ENCODE peak calls at places on chromosomes 1 and 21, in eight cellular contexts. S, I, R, C, A, K, Q and H are unnamed samples.

GRCh38 chr1:90707363-90707710 is 9.8 kb downstream of the BARHL2 start:
- DNase-seq in S (peak), I (peak), R (peak), C (peak), A (peak), K (no peak), Q (no peak), H (no peak)

GRCh38 chr1:152497273-152497672 is 13.3 kb upstream of the LCE5A start:
- DNase-seq in S (peak), I (no peak), R (no peak), C (peak), A (peak), K (no peak), Q (no peak), H (no peak)

GRCh38 chr1:58739851-58740466 is 40.1 kb upstream of the MYSM1 start:
- DNase-seq in S (peak), I (peak), R (peak), C (peak), A (peak), K (peak), Q (peak), H (no peak)

GRCh38 chr1:175434268-175434860 is 241.8 kb upstream of the KIAA0040 start:
- DNase-seq in S (no peak), I (no peak), R (no peak), C (no peak), A (no peak), K (no peak), Q (peak), H (no peak)

GRCh38 chr1:102937401-102937800 is 170.9 kb downstream of the COL11A1 start:
- DNase-seq in S (no peak), I (peak), R (no peak), C (no peak), A (no peak), K (no peak), Q (no peak), H (no peak)

GRCh38 chr1:168114845-168115244 is 21.9 kb downstream of the GPR161 start:
- DNase-seq in S (no peak), I (no peak), R (no peak), C (no peak), A (no peak), K (no peak), Q (no peak), H (no peak)

GRCh38 chr1:34984435-34985062 is 598 bp downstream of the TMEM35B start:
- DNase-seq in S (peak), I (peak), R (peak), C (no peak), A (peak), K (peak), Q (peak), H (no peak)

GRCh38 chr1:152000989-152001630 is 7.5 kb upstream of the S100A10 start:
- DNase-seq in S (peak), I (no peak), R (no peak), C (no peak), A (no peak), K (no peak), Q (no peak), H (no peak)

GRCh38 chr1:213201380-213202155 is 150.5 kb downstream of the RPS6KC1 start:
- DNase-seq in S (peak), I (no peak), R (no peak), C (no peak), A (no peak), K (no peak), Q (no peak), H (no peak)

GRCh38 chr1:145997156-145998023 is 1.0 kb upstream of the TXNIP start:
- DNase-seq in S (no peak), I (no peak), R (peak), C (peak), A (no peak), K (peak), Q (peak), H (no peak)

GRCh38 chr21:35217504-35218060 is 168.5 kb upstream of the RUNX1 start:
- DNase-seq in S (peak), I (no peak), R (peak), C (peak), A (peak), K (no peak), Q (no peak), H (peak)

GRCh38 chr1:203318229-203318517 is 12.9 kb downstream of the BTG2 start:
- DNase-seq in S (no peak), I (no peak), R (no peak), C (no peak), A (no peak), K (no peak), Q (no peak), H (no peak)

GRCh38 chr1:224287714-224288113 is 42.3 kb downstream of the NVL start:
- DNase-seq in S (no peak), I (peak), R (no peak), C (no peak), A (no peak), K (no peak), Q (no peak), H (no peak)

GRCh38 chr1:180270767-180271639 is 40.9 kb downstream of the LHX4 start:
- DNase-seq in S (no peak), I (peak), R (peak), C (peak), A (no peak), K (no peak), Q (no peak), H (peak)

GRCh38 chr1:167663002-167663772 is 33.2 kb downstream of the RCSD1 start:
- DNase-seq in S (peak), I (no peak), R (peak), C (no peak), A (peak), K (no peak), Q (no peak), H (peak)

GRCh38 chr1:50829010-50829958 is 130.8 kb downstream of the FAF1 start:
- DNase-seq in S (peak), I (no peak), R (peak), C (no peak), A (no peak), K (no peak), Q (no peak), H (no peak)

GRCh38 chr1:35726814-35727433 is 8.2 kb upstream of the C1orf216 start:
- DNase-seq in S (peak), I (peak), R (peak), C (peak), A (peak), K (peak), Q (peak), H (no peak)

GRCh38 chr1:34929497-34929852 is at the start of gene DLGAP3:
- DNase-seq in S (no peak), I (peak), R (no peak), C (no peak), A (no peak), K (peak), Q (no peak), H (no peak)

GRCh38 chr1:183773456-183773855 is 31.5 kb upstream of the RGL1 start:
- DNase-seq in S (no peak), I (no peak), R (no peak), C (no peak), A (no peak), K (no peak), Q (no peak), H (no peak)

GRCh38 chr1:209103135-209103534 is 480.4 kb upstream of the CAMK1G start:
- DNase-seq in S (no peak), I (no peak), R (no peak), C (no peak), A (no peak), K (no peak), Q (no peak), H (no peak)

GRCh38 chr1:26697441-26697977 is 1.7 kb downstream of the ARID1A start:
- DNase-seq in S (peak), I (no peak), R (no peak), C (no peak), A (no peak), K (peak), Q (peak), H (no peak)

GRCh38 chr1:92748138-92748537 is 36.8 kb downstream of the EVI5 start:
- DNase-seq in S (peak), I (no peak), R (no peak), C (no peak), A (no peak), K (no peak), Q (peak), H (no peak)

GRCh38 chr1:90579212-90579802 is 137.8 kb downstream of the BARHL2 start:
- DNase-seq in S (peak), I (peak), R (peak), C (peak), A (peak), K (peak), Q (peak), H (no peak)

GRCh38 chr21:44337941-44338895 is 972 bp downstream of the CFAP410 start:
- DNase-seq in S (peak), I (peak), R (peak), C (peak), A (peak), K (peak), Q (peak), H (peak)

GRCh38 chr1:229318056-229318455 is 24.8 kb downstream of the CCSAP start:
- DNase-seq in S (no peak), I (no peak), R (peak), C (no peak), A (no peak), K (no peak), Q (no peak), H (no peak)

GRCh38 chr1:201309420-201309819 is 26.1 kb downstream of the PKP1 start:
- DNase-seq in S (peak), I (peak), R (peak), C (peak), A (peak), K (peak), Q (peak), H (no peak)

GRCh38 chr1:181135815-181136737 is 47.6 kb downstream of the IER5 start:
- DNase-seq in S (peak), I (no peak), R (peak), C (no peak), A (peak), K (peak), Q (no peak), H (no peak)

GRCh38 chr1:68954841-68955240 is 458.0 kb upstream of the DEPDC1 start:
- DNase-seq in S (peak), I (no peak), R (peak), C (no peak), A (peak), K (no peak), Q (no peak), H (no peak)

GRCh38 chr1:76040327-76040868 is 34.1 kb upstream of the ST6GALNAC3 start:
- DNase-seq in S (no peak), I (peak), R (no peak), C (peak), A (no peak), K (no peak), Q (no peak), H (no peak)

GRCh38 chr1:228739826-228740225 is 4.5 kb downstream of the RHOU start:
- DNase-seq in S (no peak), I (no peak), R (no peak), C (no peak), A (no peak), K (no peak), Q (no peak), H (no peak)

GRCh38 chr21:45634511-45635183 is 8.9 kb upstream of the PCBP3 start:
- DNase-seq in S (peak), I (no peak), R (peak), C (no peak), A (no peak), K (peak), Q (peak), H (no peak)

GRCh38 chr1:243482237-243483022 is 226.6 kb downstream of the SDCCAG8 start:
- DNase-seq in S (peak), I (peak), R (peak), C (no peak), A (peak), K (peak), Q (no peak), H (peak)

GRCh38 chr1:24606621-24607020 is 36.5 kb upstream of the SRRM1 start:
- DNase-seq in S (peak), I (no peak), R (no peak), C (no peak), A (peak), K (no peak), Q (no peak), H (no peak)

GRCh38 chr1:94579876-94580294 is 38.3 kb upstream of the F3 start:
- DNase-seq in S (peak), I (no peak), R (peak), C (peak), A (peak), K (no peak), Q (no peak), H (peak)

GRCh38 chr1:67735806-67736627 is 51.0 kb downstream of the GADD45A start:
- DNase-seq in S (peak), I (peak), R (peak), C (no peak), A (peak), K (peak), Q (peak), H (no peak)

GRCh38 chr1:72932025-72932424 is 649.7 kb upstream of the NEGR1 start:
- DNase-seq in S (no peak), I (no peak), R (no peak), C (no peak), A (no peak), K (no peak), Q (no peak), H (no peak)

GRCh38 chr1:168510595-168510918 is 33.2 kb downstream of the XCL2 start:
- DNase-seq in S (no peak), I (no peak), R (no peak), C (no peak), A (no peak), K (no peak), Q (no peak), H (no peak)

GRCh38 chr1:180169641-180170155 is 15.0 kb downstream of the QSOX1 start:
- DNase-seq in S (no peak), I (no peak), R (no peak), C (no peak), A (no peak), K (no peak), Q (no peak), H (no peak)

DNA sequence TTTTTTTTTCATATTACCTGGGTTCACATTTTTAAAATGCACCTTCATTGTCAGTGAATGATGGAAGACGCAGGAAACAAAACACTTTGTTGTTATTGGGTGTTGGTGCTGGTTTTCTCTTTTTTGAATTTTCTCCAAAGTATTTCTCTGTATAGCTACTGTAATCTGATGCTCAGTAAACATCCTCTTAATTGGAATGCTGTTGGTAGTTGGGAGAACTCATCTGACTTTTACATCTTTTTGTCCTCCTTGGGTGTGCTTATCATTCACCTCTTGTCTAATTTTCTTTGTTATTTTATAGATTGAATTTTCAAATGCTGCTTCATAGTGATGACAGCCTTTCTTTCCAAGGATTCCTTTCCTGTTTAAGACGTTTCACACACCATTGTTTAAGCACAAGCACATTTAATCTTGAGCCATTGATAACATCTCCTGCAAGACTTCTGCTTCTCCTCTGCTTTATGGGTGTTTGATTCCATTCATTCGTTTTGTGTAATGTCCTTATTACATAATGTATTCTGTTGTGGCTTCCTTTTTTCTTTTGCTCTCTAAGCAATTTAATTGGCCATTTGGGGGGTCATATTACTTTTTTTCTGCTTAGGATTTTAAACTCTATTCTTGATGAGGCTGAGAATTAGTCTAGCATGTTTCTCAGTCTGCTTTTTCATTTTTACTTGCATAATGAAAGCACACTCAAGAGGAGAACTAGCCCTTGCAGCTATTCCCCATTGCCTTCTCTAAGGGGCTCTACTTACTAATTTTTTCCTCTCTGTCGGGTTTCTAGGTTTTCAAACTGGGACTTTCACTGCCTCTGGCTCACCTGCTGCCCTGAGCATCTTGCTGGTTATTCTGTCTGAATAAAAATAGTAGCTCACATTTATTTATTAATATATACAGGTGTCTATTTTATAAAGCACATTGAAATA is 42.0 kb upstream of the CD34 start:
- DNase-seq in S (no peak), I (no peak), R (no peak), C (no peak), A (no peak), K (no peak), Q (no peak), H (no peak)
- H3K4me2 ChIP-seq in S (no peak), I (peak), R (no peak), C (no peak), A (no peak), K (no peak), Q (no peak), H (no peak)

DNA sequence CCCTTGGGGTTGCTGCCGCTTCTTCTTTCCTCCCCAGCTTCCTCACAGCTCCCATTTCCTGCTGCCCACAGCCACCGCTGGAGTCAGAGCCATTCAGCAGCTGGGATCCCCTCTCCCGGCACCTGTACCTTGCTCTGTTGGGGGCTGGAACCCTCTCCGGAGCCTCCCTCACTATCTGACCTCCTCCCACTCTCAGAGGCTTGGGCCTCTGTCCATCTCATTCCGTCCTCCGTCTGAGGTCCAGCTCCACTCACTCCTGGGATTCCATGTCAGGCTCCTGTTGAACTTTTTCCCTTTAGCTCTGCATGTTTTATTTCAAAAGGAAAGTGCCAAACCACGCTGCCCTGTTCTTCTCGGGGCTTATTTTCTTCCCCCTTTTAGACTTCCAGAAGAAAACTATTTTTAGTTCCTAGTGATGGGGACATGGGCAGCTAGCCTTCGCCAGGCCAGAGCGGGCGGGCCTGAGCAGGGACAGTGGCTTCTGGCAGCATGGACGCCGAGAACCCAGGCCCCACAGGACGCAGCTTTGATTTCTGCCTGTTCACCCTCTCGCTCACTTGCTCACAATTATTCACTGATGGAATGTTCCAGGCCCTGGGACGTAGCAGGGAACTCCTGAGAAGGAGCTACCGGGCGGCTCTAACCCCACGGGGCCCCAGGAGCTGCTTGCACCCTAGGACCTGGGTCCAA is 79.2 kb downstream of the ARHGEF10L start:
- DNase-seq in S (no peak), I (no peak), R (peak), C (no peak), A (no peak), K (no peak), Q (no peak), H (no peak)
- H3K4me2 ChIP-seq in S (peak), I (no peak), R (peak), C (no peak), A (no peak), K (peak), Q (no peak), H (no peak)

GRCh38 chr1:9069324-9070100 is at the start of gene SLC2A5:
- DNase-seq in S (peak), I (peak), R (peak), C (no peak), A (no peak), K (no peak), Q (peak), H (no peak)
- H3K4me2 ChIP-seq in S (peak), I (peak), R (peak), C (peak), A (no peak), K (no peak), Q (peak), H (peak)

GRCh38 chr1:177219458-177220390 is 49.0 kb downstream of the BRINP2 start:
- DNase-seq in S (no peak), I (no peak), R (peak), C (no peak), A (peak), K (no peak), Q (no peak), H (no peak)
- H3K4me2 ChIP-seq in S (no peak), I (no peak), R (no peak), C (no peak), A (no peak), K (no peak), Q (no peak), H (no peak)